ENCODE peak calls at places on chromosomes 3 and 15, in four cellular contexts. M, C, J and L are unnamed samples.

GRCh38 chr3:69330891-69331400 is 54.9 kb downstream of the FRMD4B start:
- DNase-seq in M (peak; percentile 57), C (no peak), J (no peak), L (no peak)

GRCh38 chr3:112773-113172 is 83.8 kb upstream of the CHL1 start:
- DNase-seq in J (no peak), M (no peak), C (no peak), L (no peak)

GRCh38 chr3:29512620-29513019 is 231.7 kb downstream of the RBMS3 start:
- DNase-seq in M (no peak), C (no peak), J (no peak), L (no peak)

GRCh38 chr15:101246391-101246790 is 5.5 kb downstream of the CHSY1 start:
- DNase-seq in M (no peak), C (no peak), J (no peak), L (no peak)

GRCh38 chr15:40298216-40298935 is 9.4 kb downstream of the PLCB2 start:
- DNase-seq in J (no peak), C (peak; percentile 36), M (no peak), L (no peak)

GRCh38 chr3:169458323-169458722 is 205.2 kb downstream of the MECOM start:
- DNase-seq in C (no peak), M (no peak), J (no peak), L (no peak)

GRCh38 chr15:33988384-33988783 is 20.1 kb downstream of the CHRM5 start:
- DNase-seq in J (no peak), M (no peak), C (no peak), L (no peak)

GRCh38 chr3:153090973-153091372 is 71.1 kb upstream of the RAP2B start:
- DNase-seq in M (no peak), J (peak; percentile 55), C (no peak), L (no peak)